ENCODE peak calls at places on chromosomes 6 and 20, in seven cellular contexts. V, C, T, H, U, B and J are unnamed samples.

GRCh38 chr6:110233769-110234374 is 53.6 kb downstream of the CDC40 start:
- DNase-seq in V (no peak), C (no peak), T (no peak), H (no peak), U (no peak), B (no peak), J (no peak)

GRCh38 chr20:8132632-8133587 is 844 bp downstream of the PLCB1 start:
- DNase-seq in V (no peak), C (peak; percentile 9), T (peak; percentile 42), H (peak; percentile 14), U (no peak), B (peak; percentile 1), J (peak; percentile 9)

GRCh38 chr20:37749620-37750403 is 56.0 kb downstream of the CTNNBL1 start:
- DNase-seq in V (no peak), C (no peak), T (no peak), H (no peak), U (peak; percentile 52), B (no peak), J (no peak)

GRCh38 chr6:1536526-1537429 is 72.9 kb upstream of the FOXC1 start:
- DNase-seq in V (no peak), C (no peak), T (no peak), H (no peak), U (no peak), B (no peak), J (no peak)

GRCh38 chr6:43873806-43874714 is 104.0 kb downstream of the VEGFA start:
- DNase-seq in V (no peak), C (no peak), T (no peak), H (no peak), U (no peak), B (no peak), J (peak; percentile 41)

GRCh38 chr20:14498809-14499208 is 161.4 kb upstream of the FLRT3 start:
- DNase-seq in V (no peak), C (no peak), T (no peak), H (no peak), U (no peak), B (no peak), J (no peak)

GRCh38 chr6:39313526-39314272 is 520 bp downstream of the KCNK17 start:
- DNase-seq in V (no peak), C (peak; percentile 22), T (no peak), H (no peak), U (no peak), B (no peak), J (peak; percentile 28)

GRCh38 chr6:90545450-90545849 is 41.4 kb downstream of the MAP3K7 start:
- DNase-seq in V (no peak), C (no peak), T (no peak), H (peak; percentile 33), U (no peak), B (no peak), J (no peak)

GRCh38 chr6:38714239-38715015 is 684 bp upstream of the DNAH8 start:
- DNase-seq in V (no peak), C (no peak), T (no peak), H (peak; percentile 14), U (no peak), B (no peak), J (no peak)

GRCh38 chr20:40472905-40473304 is 216.1 kb downstream of the MAFB start:
- DNase-seq in V (no peak), C (no peak), T (no peak), H (peak; percentile 58), U (no peak), B (no peak), J (no peak)

GRCh38 chr20:40563296-40563950 is 125.6 kb downstream of the MAFB start:
- DNase-seq in V (no peak), C (no peak), T (no peak), H (peak; percentile 93), U (no peak), B (no peak), J (no peak)

GRCh38 chr6:136983692-136984091 is 61.1 kb downstream of the IL20RA start:
- DNase-seq in V (no peak), C (no peak), T (no peak), H (no peak), U (no peak), B (no peak), J (no peak)

GRCh38 chr6:136982928-136983327 is 60.8 kb downstream of the SLC35D3 start:
- DNase-seq in V (no peak), C (no peak), T (no peak), H (peak; percentile 38), U (no peak), B (no peak), J (no peak)

GRCh38 chr6:136984578-136984977 is 60.2 kb downstream of the IL20RA start:
- DNase-seq in V (no peak), C (no peak), T (no peak), H (no peak), U (no peak), B (no peak), J (no peak)

GRCh38 chr6:136987526-136987925 is 57.2 kb downstream of the IL20RA start:
- DNase-seq in V (no peak), C (no peak), T (no peak), H (peak; percentile 67), U (no peak), B (no peak), J (no peak)

DNA sequence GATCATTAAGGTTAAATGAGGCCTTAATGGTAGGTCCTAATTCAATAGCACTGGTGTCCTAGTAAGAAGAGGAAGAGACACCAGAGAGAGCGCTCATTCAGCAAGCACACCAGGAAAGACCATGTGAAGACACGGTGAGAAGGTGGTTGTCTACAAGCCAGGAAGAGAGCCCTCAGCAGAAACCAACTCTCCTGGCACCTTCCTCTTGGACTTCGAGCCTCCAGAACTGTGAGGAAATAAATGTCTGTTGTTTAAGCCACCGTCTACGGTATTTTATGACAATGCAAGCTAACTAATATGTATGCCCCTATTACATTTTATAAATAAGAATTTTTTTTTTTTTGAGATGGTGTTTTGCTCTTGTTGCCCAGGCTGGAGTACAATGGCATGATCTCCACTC is 59.3 kb downstream of the IL20RA start:
- DNase-seq in V (no peak), C (no peak), T (no peak), H (no peak), U (no peak), B (no peak), J (no peak)
- TF ChIP-seq CTCF in V (no peak), C (no peak), T (no peak), H (no peak), U (no peak), B (no peak), J (no peak)

DNA sequence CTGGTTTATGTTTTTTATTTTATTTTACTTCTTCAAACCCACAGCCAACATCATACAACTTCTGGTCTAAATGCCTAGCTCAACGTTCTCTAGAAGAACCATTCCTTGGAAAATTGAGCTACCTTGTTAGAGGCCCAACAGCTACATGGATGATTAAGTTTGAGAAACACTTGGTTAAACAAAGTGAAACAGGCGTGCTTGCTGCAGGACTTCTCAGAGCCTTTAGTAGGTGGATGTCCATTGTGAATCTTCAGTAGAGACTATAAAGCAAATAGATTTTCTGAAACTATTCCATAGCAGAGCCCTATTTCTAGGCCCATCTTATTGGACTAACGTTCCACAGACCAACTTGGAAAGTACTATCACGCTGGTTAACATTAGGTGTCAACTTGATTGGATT is 51.3 kb downstream of the BCAS1 start:
- DNase-seq in V (no peak), C (no peak), T (no peak), H (no peak), U (no peak), B (no peak), J (no peak)
- TF ChIP-seq CTCF in V (no peak), C (no peak), T (no peak), H (no peak), U (no peak), B (no peak), J (no peak)

GRCh38 chr6:37665309-37665708 is 32.4 kb downstream of the MDGA1 start:
- DNase-seq in V (no peak), C (no peak), T (no peak), H (peak; percentile 10), U (no peak), B (no peak), J (no peak)
- TF ChIP-seq CTCF in V (no peak), C (no peak), T (no peak), H (no peak), U (no peak), B (no peak), J (no peak)

GRCh38 chr6:37127961-37128862 is 41.7 kb upstream of the PIM1 start:
- DNase-seq in V (no peak), C (no peak), T (no peak), H (peak; percentile 51), U (no peak), B (no peak), J (no peak)
- TF ChIP-seq CTCF in V (peak; percentile 55), C (no peak), T (no peak), H (no peak), U (no peak), B (no peak), J (no peak)

GRCh38 chr6:113489946-113490345 is 367.2 kb upstream of the MARCKS start:
- DNase-seq in V (no peak), C (no peak), T (no peak), H (no peak), U (no peak), B (no peak), J (no peak)

GRCh38 chr6:113488061-113488460 is 369.1 kb upstream of the MARCKS start:
- DNase-seq in V (no peak), C (no peak), T (no peak), H (peak; percentile 18), U (no peak), B (no peak), J (no peak)

GRCh38 chr6:113486172-113486571 is 371.0 kb upstream of the MARCKS start:
- DNase-seq in V (no peak), C (no peak), T (no peak), H (peak; percentile 61), U (no peak), B (no peak), J (no peak)

GRCh38 chr6:113490356-113490755 is 366.8 kb upstream of the MARCKS start:
- DNase-seq in V (no peak), C (no peak), T (no peak), H (peak; percentile 48), U (no peak), B (no peak), J (no peak)

GRCh38 chr6:113488812-113489685 is 368.1 kb upstream of the MARCKS start:
- DNase-seq in V (no peak), C (no peak), T (no peak), H (no peak), U (no peak), B (no peak), J (no peak)
- TF ChIP-seq CTCF in V (no peak), C (no peak), T (no peak), H (peak; percentile 39), U (no peak), B (no peak), J (no peak)

DNA sequence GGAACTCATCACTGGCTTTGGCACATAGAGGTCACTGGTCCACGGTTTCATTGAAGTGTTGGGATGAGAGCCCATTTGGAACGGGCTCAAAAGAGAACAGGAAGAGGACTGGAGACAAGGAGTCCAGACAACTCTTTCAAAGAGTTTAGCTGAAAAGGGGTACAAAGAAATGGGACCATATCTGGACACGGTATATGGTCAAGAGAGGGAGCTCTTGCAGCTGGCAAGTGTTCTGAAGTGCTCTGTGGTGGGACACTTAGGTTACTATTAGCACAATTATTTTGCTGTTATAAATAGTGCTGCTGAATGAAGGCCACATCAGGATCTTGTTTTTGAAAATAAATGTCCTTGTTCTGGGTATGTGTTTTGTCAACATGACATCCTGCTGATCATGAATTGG is 4.6 kb downstream of the SGK2 start:
- DNase-seq in V (no peak), C (no peak), T (no peak), H (no peak), U (no peak), B (no peak), J (no peak)
- TF ChIP-seq CTCF in V (no peak), C (no peak), T (no peak), H (no peak), U (no peak), B (no peak), J (no peak)